ENCODE peak calls at places on chromosomes 7 and 10, in six cellular contexts. L is H1, O is GM23338, U is K562, X is GM12878, P is HepG2. N is an unnamed sample.

GRCh38 chr7:78018541-78019456 is 220.2 kb downstream of the PHTF2 start:
- DNase-seq in L (peak), O (peak), U (no peak), X (no peak), P (no peak), N (peak)

GRCh38 chr10:99232357-99232999 is 3.2 kb downstream of the HPSE2 start:
- DNase-seq in L (peak), O (peak), U (no peak), X (no peak), P (no peak), N (peak)

GRCh38 chr10:105592468-105592867 is 951.4 kb downstream of the SORCS3 start:
- DNase-seq in L (no peak), O (no peak), U (no peak), X (no peak), P (no peak), N (no peak)

GRCh38 chr10:1086787-1087186 is 30.6 kb downstream of the WDR37 start:
- DNase-seq in L (no peak), O (no peak), U (no peak), X (no peak), P (no peak), N (no peak)

GRCh38 chr10:32962541-32962940 is 4.5 kb upstream of the ITGB1 start:
- DNase-seq in L (no peak), O (no peak), U (no peak), X (no peak), P (no peak), N (no peak)

GRCh38 chr10:92436611-92437010 is 137.3 kb downstream of the IDE start:
- DNase-seq in L (no peak), O (no peak), U (no peak), X (no peak), P (no peak), N (no peak)

GRCh38 chr7:134461921-134462320 is 3.0 kb upstream of the AKR1B1 start:
- DNase-seq in L (no peak), O (no peak), U (no peak), X (no peak), P (no peak), N (no peak)

GRCh38 chr10:17713133-17713532 is 38.9 kb upstream of the TMEM236 start:
- DNase-seq in L (no peak), O (no peak), U (no peak), X (no peak), P (no peak), N (no peak)

GRCh38 chr10:132685121-132685891 is 100.6 kb downstream of the NKX6-2 start:
- DNase-seq in L (no peak), O (no peak), U (peak), X (no peak), P (peak), N (peak)

GRCh38 chr7:14748461-14748860 is 154.1 kb downstream of the DGKB start:
- DNase-seq in L (no peak), O (no peak), U (no peak), X (no peak), P (no peak), N (no peak)

GRCh38 chr7:157373493-157373892 is 36.7 kb downstream of the DNAJB6 start:
- DNase-seq in L (no peak), O (no peak), U (no peak), X (no peak), P (no peak), N (no peak)

GRCh38 chr10:29253096-29254029 is 35.5 kb upstream of the LYZL1 start:
- DNase-seq in L (no peak), O (no peak), U (no peak), X (no peak), P (no peak), N (no peak)

GRCh38 chr10:132861116-132861691 is 75.3 kb upstream of the NKX6-2 start:
- DNase-seq in L (peak), O (no peak), U (no peak), X (no peak), P (no peak), N (peak)

GRCh38 chr10:118216526-118217035 is 125.5 kb downstream of the FAM204A start:
- DNase-seq in L (no peak), O (no peak), U (no peak), X (no peak), P (no peak), N (no peak)

GRCh38 chr10:109823196-109823595 is 100.1 kb downstream of the XPNPEP1 start:
- DNase-seq in L (no peak), O (no peak), U (no peak), X (no peak), P (no peak), N (no peak)

GRCh38 chr10:43689007-43689491 is 40.4 kb upstream of the ZNF32 start:
- DNase-seq in L (no peak), O (peak), U (no peak), X (no peak), P (no peak), N (no peak)

GRCh38 chr10:29733323-29733722 is 98.6 kb upstream of the SVIL start:
- DNase-seq in L (no peak), O (no peak), U (no peak), X (no peak), P (no peak), N (no peak)

GRCh38 chr7:7897509-7897908 is 71.1 kb upstream of the GLCCI1 start:
- DNase-seq in L (no peak), O (peak), U (no peak), X (no peak), P (no peak), N (no peak)

GRCh38 chr7:155597753-155598140 is 46.7 kb upstream of the RBM33 start:
- DNase-seq in L (no peak), O (no peak), U (no peak), X (no peak), P (peak), N (no peak)

GRCh38 chr7:87543623-87544022 is 57.1 kb downstream of the ABCB1 start:
- DNase-seq in L (no peak), O (no peak), U (no peak), X (no peak), P (no peak), N (no peak)

GRCh38 chr10:124657806-124658205 is 86.4 kb downstream of the FAM53B start:
- DNase-seq in L (no peak), O (no peak), U (no peak), X (peak), P (no peak), N (no peak)

GRCh38 chr10:124661661-124662180 is 82.5 kb downstream of the FAM53B start:
- DNase-seq in L (no peak), O (no peak), U (no peak), X (no peak), P (no peak), N (no peak)

GRCh38 chr10:124660404-124661125 is 83.6 kb downstream of the FAM53B start:
- DNase-seq in L (no peak), O (no peak), U (no peak), X (no peak), P (no peak), N (no peak)

GRCh38 chr10:124658591-124659240 is 85.5 kb downstream of the FAM53B start:
- DNase-seq in L (no peak), O (no peak), U (no peak), X (no peak), P (no peak), N (no peak)

DNA sequence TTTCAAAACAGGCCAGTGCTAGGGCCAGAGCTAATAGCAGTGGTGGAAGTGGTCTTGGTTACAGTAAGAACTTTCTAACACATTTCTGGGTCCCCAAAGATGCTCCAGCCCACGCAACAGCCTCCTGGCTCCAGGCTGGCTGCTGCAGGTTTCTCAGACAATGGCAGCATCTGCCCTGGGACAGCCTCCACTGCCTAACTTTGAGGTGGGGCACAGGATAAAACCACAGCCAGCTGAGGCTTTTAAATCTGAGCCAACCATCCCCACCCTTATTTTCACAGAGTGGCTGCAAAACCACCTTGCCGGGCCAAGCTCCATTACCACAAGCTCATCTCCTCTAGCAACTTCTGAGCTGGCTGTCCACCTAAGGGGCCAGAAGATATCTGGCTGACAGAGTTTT is 84.8 kb downstream of the FAM53B start:
- DNase-seq in L (no peak), O (no peak), U (no peak), X (no peak), P (no peak), N (no peak)
- TF ChIP-seq CREB1 in L (no peak), O (no peak), U (no peak), X (no peak), P (no peak), N (no peak)

DNA sequence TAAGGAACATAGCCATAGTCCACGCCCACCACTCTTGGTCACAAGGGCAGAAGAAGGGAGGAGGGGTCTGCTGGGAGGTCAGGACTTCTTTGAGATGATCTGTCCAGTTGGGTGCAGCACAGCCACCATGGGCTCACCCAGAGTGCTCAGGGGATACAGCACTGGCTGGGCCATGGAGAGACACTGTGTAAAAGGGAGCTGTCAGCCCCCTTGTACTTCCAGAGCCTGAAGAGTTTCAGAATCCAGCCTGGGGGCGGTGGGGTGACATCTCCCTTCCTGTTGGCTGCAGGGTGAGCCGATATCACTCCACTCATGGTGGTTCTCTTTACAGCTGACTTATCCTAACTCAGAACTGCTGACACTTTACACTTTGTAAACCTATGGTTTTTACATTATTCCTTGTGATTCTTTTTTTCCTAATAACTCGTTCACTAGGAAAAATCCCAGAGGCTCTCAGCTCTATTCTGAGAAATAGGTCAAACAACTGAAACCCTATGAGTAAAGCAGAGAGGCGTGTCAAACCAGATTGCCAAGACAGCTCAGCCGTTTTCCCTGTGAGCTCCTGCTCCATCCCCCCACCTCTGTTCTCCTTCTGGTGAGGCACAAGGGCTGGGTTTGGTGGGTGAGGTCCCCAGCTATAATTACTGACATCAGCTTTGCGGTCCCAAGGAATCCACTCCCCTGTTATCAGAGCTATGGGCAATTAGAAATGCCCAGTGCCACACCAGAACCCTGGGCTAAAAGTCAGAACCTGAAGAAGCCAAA is 3.3 kb upstream of the MRPS24 start:
- DNase-seq in L (peak), O (no peak), U (peak), X (no peak), P (no peak), N (no peak)
- TF ChIP-seq CREB1 in L (no peak), O (no peak), U (no peak), X (no peak), P (no peak), N (no peak)

GRCh38 chr10:103276941-103277712 is at the start of gene INA:
- DNase-seq in L (peak), O (peak), U (no peak), X (no peak), P (no peak), N (peak)
- TF ChIP-seq CREB1 in L (peak), O (peak), U (no peak), X (no peak), P (no peak), N (no peak)

GRCh38 chr7:672891-673290 is 53.6 kb upstream of the DNAAF5 start:
- DNase-seq in L (no peak), O (no peak), U (no peak), X (no peak), P (no peak), N (no peak)

GRCh38 chr7:676246-676971 is 50.1 kb upstream of the DNAAF5 start:
- DNase-seq in L (no peak), O (no peak), U (no peak), X (no peak), P (no peak), N (no peak)

GRCh38 chr7:671415-672042 is 55.0 kb upstream of the DNAAF5 start:
- DNase-seq in L (no peak), O (no peak), U (no peak), X (no peak), P (no peak), N (no peak)

GRCh38 chr7:674454-675410 is 51.8 kb upstream of the DNAAF5 start:
- DNase-seq in L (no peak), O (no peak), U (no peak), X (no peak), P (no peak), N (no peak)

GRCh38 chr7:673681-674453 is 52.6 kb upstream of the DNAAF5 start:
- DNase-seq in L (no peak), O (no peak), U (no peak), X (no peak), P (no peak), N (no peak)
- TF ChIP-seq CREB1 in L (no peak), O (no peak), U (no peak), X (no peak), P (no peak), N (no peak)

GRCh38 chr10:6386346-6386745 is 183.6 kb downstream of the PFKFB3 start:
- DNase-seq in L (no peak), O (no peak), U (no peak), X (no peak), P (no peak), N (no peak)

GRCh38 chr10:6384847-6385246 is 182.1 kb downstream of the PFKFB3 start:
- DNase-seq in L (no peak), O (no peak), U (no peak), X (no peak), P (no peak), N (no peak)

GRCh38 chr10:6386960-6387359 is 184.2 kb downstream of the PFKFB3 start:
- DNase-seq in L (no peak), O (no peak), U (no peak), X (no peak), P (no peak), N (no peak)

GRCh38 chr10:6384031-6384430 is 181.3 kb downstream of the PFKFB3 start:
- DNase-seq in L (peak), O (no peak), U (no peak), X (no peak), P (no peak), N (no peak)

DNA sequence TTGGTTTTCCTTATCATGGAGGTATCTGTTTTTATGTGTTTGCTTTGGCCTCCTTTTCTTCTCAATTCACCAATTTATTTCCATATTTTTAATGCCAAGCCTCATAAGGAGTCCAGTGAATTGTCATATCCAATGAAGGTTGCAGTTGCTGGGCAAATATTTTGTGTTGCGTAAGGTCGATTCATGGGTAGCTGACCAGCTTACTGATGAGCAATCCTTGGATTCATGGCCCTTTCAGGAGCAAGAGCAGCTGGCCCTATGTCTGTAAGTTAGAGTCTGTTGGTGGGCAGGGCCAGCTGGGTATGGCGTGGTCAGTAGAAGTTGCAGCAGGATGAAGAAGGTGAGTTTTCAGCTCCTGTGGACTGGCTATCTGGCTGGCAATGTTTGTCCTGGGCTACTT is 183.0 kb downstream of the PFKFB3 start:
- DNase-seq in L (no peak), O (no peak), U (no peak), X (no peak), P (no peak), N (no peak)
- TF ChIP-seq CREB1 in L (no peak), O (no peak), U (no peak), X (no peak), P (no peak), N (no peak)

DNA sequence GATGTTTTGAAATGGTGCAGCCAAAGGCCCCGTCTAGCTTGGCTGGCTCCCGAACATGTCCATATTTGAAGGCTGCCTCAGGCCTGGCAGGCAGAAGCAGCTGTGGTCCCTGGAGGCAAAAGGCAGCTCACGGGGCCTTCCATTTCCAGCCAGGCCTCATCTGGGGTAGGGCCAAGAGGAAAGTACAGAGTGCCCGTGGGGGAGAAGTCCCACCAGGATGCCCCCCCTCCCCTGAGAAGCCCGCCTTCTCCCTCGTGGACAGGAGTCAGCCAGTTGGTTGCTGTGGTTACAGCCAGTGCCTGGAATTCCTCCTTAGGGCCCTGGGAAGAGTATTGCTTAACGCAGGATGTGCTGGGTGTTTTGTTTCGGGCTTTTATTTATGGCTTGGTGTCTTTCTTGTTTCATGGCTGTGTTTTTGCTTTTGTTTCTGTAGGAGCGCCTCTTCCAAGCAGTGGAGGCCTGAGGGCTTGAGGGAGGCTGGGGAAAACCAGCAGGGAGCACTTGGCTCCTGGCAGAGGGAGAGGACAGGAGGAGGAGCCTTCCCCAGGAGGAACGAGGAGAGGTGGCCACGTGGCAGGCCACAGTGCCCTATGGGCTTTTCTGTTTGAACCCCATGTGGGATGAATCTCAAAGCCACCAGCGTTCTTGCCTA is 45.4 kb downstream of the CHST3 start:
- DNase-seq in L (no peak), O (peak), U (no peak), X (no peak), P (no peak), N (no peak)
- TF ChIP-seq CREB1 in L (no peak), O (no peak), U (no peak), X (no peak), P (no peak), N (no peak)

N was measured in WTC11.